ENCODE peak calls at places on chromosomes 12 and 14, in seven cellular contexts. One of them, this sample, is unnamed.

GRCh38 chr12:11397366-11397765 is 2.0 kb upstream of the PRB2 start:
- DNase-seq in right lobe of liver: no peak
- DNase-seq in HCT116: no peak
- DNase-seq in HL-60: peak; percentile 70
- DNase-seq in bronchial epithelial cell: no peak
- DNase-seq in MG63: no peak
- DNase-seq in A549: no peak
- DNase-seq in this sample: no peak

GRCh38 chr12:98418357-98419075 is 96.9 kb upstream of the TMPO start:
- DNase-seq in right lobe of liver: peak; percentile 67
- DNase-seq in HCT116: no peak
- DNase-seq in HL-60: no peak
- DNase-seq in bronchial epithelial cell: peak; percentile 90
- DNase-seq in MG63: peak; percentile 97
- DNase-seq in A549: peak; percentile 86
- DNase-seq in this sample: peak; percentile 97

GRCh38 chr12:6230321-6231110 is 30.3 kb downstream of the CD9 start:
- DNase-seq in right lobe of liver: peak; percentile 68
- DNase-seq in HCT116: no peak
- DNase-seq in HL-60: peak; percentile 96
- DNase-seq in bronchial epithelial cell: peak; percentile 69
- DNase-seq in MG63: no peak
- DNase-seq in A549: no peak
- DNase-seq in this sample: peak; percentile 61

GRCh38 chr12:31204995-31205582 is 120.9 kb downstream of the SINHCAF start:
- DNase-seq in right lobe of liver: no peak
- DNase-seq in HCT116: no peak
- DNase-seq in HL-60: no peak
- DNase-seq in bronchial epithelial cell: peak; percentile 97
- DNase-seq in MG63: no peak
- DNase-seq in A549: no peak
- DNase-seq in this sample: peak; percentile 65

GRCh38 chr14:60327447-60328331 is 78.7 kb downstream of the PPM1A start:
- DNase-seq in right lobe of liver: no peak
- DNase-seq in HCT116: no peak
- DNase-seq in HL-60: peak; percentile 17
- DNase-seq in bronchial epithelial cell: no peak
- DNase-seq in MG63: no peak
- DNase-seq in A549: peak; percentile 14
- DNase-seq in this sample: peak; percentile 16

GRCh38 chr12:60230103-60230502 is 634.3 kb downstream of the SLC16A7 start:
- DNase-seq in right lobe of liver: no peak
- DNase-seq in HCT116: no peak
- DNase-seq in HL-60: no peak
- DNase-seq in bronchial epithelial cell: peak; percentile 23
- DNase-seq in MG63: no peak
- DNase-seq in A549: no peak
- DNase-seq in this sample: no peak

GRCh38 chr14:55122441-55122986 is 6.5 kb upstream of the LGALS3 start:
- DNase-seq in right lobe of liver: no peak
- DNase-seq in HCT116: no peak
- DNase-seq in HL-60: no peak
- DNase-seq in bronchial epithelial cell: peak; percentile 53
- DNase-seq in MG63: peak; percentile 5
- DNase-seq in A549: no peak
- DNase-seq in this sample: peak; percentile 39

GRCh38 chr12:124853781-124854636 is 9.7 kb downstream of the SCARB1 start:
- DNase-seq in right lobe of liver: peak; percentile 78
- DNase-seq in HCT116: no peak
- DNase-seq in HL-60: no peak
- DNase-seq in bronchial epithelial cell: no peak
- DNase-seq in MG63: no peak
- DNase-seq in A549: no peak
- DNase-seq in this sample: no peak

GRCh38 chr12:118541945-118542344 is 165.6 kb downstream of the SUDS3 start:
- DNase-seq in right lobe of liver: no peak
- DNase-seq in HCT116: peak; percentile 15
- DNase-seq in HL-60: no peak
- DNase-seq in bronchial epithelial cell: no peak
- DNase-seq in MG63: no peak
- DNase-seq in A549: peak; percentile 34
- DNase-seq in this sample: no peak

GRCh38 chr12:124953689-124954405 is 35.1 kb downstream of the DHX37 start:
- DNase-seq in right lobe of liver: no peak
- DNase-seq in HCT116: no peak
- DNase-seq in HL-60: no peak
- DNase-seq in bronchial epithelial cell: no peak
- DNase-seq in MG63: no peak
- DNase-seq in A549: no peak
- DNase-seq in this sample: no peak

GRCh38 chr14:77307099-77307496 is 13.6 kb downstream of the POMT2 start:
- DNase-seq in right lobe of liver: no peak
- DNase-seq in HCT116: no peak
- DNase-seq in HL-60: no peak
- DNase-seq in bronchial epithelial cell: no peak
- DNase-seq in MG63: peak; percentile 27
- DNase-seq in A549: no peak
- DNase-seq in this sample: no peak

GRCh38 chr14:89307409-89307808 is 109.6 kb downstream of the FOXN3 start:
- DNase-seq in right lobe of liver: no peak
- DNase-seq in HCT116: no peak
- DNase-seq in HL-60: no peak
- DNase-seq in bronchial epithelial cell: no peak
- DNase-seq in MG63: no peak
- DNase-seq in A549: no peak
- DNase-seq in this sample: no peak
- H3K4me3 ChIP-seq in right lobe of liver: no peak overlapping the region
- H3K4me3 ChIP-seq in HCT116: no peak overlapping the region
- H3K4me3 ChIP-seq in HL-60: no peak overlapping the region
- H3K4me3 ChIP-seq in bronchial epithelial cell: no peak overlapping the region
- H3K4me3 ChIP-seq in MG63: no peak overlapping the region
- H3K4me3 ChIP-seq in A549: no peak overlapping the region
- H3K4me3 ChIP-seq in this sample: no peak overlapping the region

GRCh38 chr12:49263400-49263763 is 1.5 kb upstream of the TUBA1C start:
- DNase-seq in right lobe of liver: no peak
- DNase-seq in HCT116: no peak
- DNase-seq in HL-60: no peak
- DNase-seq in bronchial epithelial cell: no peak
- DNase-seq in MG63: no peak
- DNase-seq in A549: no peak
- DNase-seq in this sample: no peak
- H3K4me3 ChIP-seq in right lobe of liver: no peak overlapping the region
- H3K4me3 ChIP-seq in HCT116: peak overlapping the region; percentile 98
- H3K4me3 ChIP-seq in HL-60: peak overlapping the region; percentile 13
- H3K4me3 ChIP-seq in bronchial epithelial cell: no peak overlapping the region
- H3K4me3 ChIP-seq in MG63: peak overlapping the region; percentile 99
- H3K4me3 ChIP-seq in A549: peak overlapping the region; percentile 71
- H3K4me3 ChIP-seq in this sample: no peak overlapping the region

GRCh38 chr12:32502693-32503510 is 103.5 kb downstream of the FGD4 start:
- DNase-seq in right lobe of liver: peak; percentile 61
- DNase-seq in HCT116: no peak
- DNase-seq in HL-60: peak; percentile 75
- DNase-seq in bronchial epithelial cell: peak; percentile 71
- DNase-seq in MG63: peak; percentile 20
- DNase-seq in A549: no peak
- DNase-seq in this sample: peak; percentile 91

GRCh38 chr12:32504626-32505025 is 105.3 kb downstream of the FGD4 start:
- DNase-seq in right lobe of liver: no peak
- DNase-seq in HCT116: no peak
- DNase-seq in HL-60: no peak
- DNase-seq in bronchial epithelial cell: peak; percentile 90
- DNase-seq in MG63: no peak
- DNase-seq in A549: no peak
- DNase-seq in this sample: no peak

GRCh38 chr12:32507559-32508276 is 108.4 kb downstream of the FGD4 start:
- DNase-seq in right lobe of liver: no peak
- DNase-seq in HCT116: no peak
- DNase-seq in HL-60: peak; percentile 42
- DNase-seq in bronchial epithelial cell: no peak
- DNase-seq in MG63: no peak
- DNase-seq in A549: no peak
- DNase-seq in this sample: no peak

GRCh38 chr12:32505546-32505945 is 106.2 kb downstream of the FGD4 start:
- DNase-seq in right lobe of liver: no peak
- DNase-seq in HCT116: no peak
- DNase-seq in HL-60: no peak
- DNase-seq in bronchial epithelial cell: no peak
- DNase-seq in MG63: no peak
- DNase-seq in A549: no peak
- DNase-seq in this sample: no peak

DNA sequence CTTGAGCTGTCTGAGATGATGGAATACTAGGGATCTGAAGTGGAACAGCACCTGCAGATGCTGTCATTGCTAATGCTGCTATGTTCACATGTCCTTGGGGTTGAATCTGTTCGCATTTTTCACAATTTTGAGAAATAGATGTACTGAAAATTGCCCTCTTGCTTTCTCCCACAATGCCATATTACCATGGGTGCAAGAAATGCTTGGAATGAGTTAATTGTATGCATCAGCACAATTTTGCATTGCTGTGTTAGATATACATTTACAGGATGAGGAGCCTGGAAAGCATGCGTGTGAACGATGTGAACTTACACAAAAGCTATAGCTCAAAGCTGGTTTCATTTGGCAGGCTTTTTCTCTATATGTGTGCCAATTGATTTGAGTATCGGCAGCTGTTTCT is 105.7 kb downstream of the FGD4 start:
- DNase-seq in right lobe of liver: no peak
- DNase-seq in HCT116: no peak
- DNase-seq in HL-60: no peak
- DNase-seq in bronchial epithelial cell: peak; percentile 22
- DNase-seq in MG63: no peak
- DNase-seq in A549: no peak
- DNase-seq in this sample: no peak
- H3K4me3 ChIP-seq in right lobe of liver: no peak overlapping the region
- H3K4me3 ChIP-seq in HCT116: no peak overlapping the region
- H3K4me3 ChIP-seq in HL-60: no peak overlapping the region
- H3K4me3 ChIP-seq in bronchial epithelial cell: no peak overlapping the region
- H3K4me3 ChIP-seq in MG63: no peak overlapping the region
- H3K4me3 ChIP-seq in A549: no peak overlapping the region
- H3K4me3 ChIP-seq in this sample: no peak overlapping the region

DNA sequence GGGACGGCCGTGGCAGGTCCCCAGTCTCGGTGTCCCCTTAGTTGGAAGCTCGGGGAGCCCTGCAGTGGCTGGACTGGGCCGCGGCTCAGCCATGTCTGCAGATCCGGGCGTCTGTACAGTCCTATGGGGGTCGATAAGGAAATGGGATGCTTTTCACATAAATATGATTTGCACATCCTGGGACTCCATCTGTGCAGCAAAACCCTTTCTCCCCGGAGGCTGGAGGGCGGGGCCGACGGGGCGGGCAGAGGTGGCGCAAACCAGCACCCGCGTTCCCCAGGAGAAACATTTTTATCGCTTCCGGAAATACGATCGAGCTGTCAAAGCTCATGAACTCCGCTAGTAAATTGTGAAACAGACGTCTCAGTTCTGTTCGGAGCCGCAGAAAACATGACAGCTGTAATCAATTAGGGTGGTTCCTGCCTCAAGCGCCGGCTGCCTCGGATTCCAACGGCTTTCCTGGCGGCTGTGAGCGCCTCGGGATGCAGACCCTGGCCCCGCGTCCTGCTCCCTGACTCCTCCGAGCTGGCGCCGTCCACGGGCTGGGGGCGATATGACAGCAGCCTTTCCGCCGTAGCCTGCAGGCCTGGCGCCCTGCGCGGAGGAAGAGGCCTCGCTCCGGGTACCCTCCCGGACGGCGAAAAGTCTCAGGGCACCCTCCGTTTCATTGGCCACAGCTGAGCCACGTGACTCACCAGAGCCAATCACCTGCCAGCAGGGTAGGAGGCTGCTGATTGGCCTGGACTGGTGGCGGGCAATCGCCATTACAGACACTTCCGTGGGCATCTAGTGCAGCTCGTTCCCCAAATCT is 23.0 kb downstream of the DIO3 start:
- DNase-seq in right lobe of liver: peak; percentile 42
- DNase-seq in HCT116: no peak
- DNase-seq in HL-60: no peak
- DNase-seq in bronchial epithelial cell: no peak
- DNase-seq in MG63: peak; percentile 22
- DNase-seq in A549: no peak
- DNase-seq in this sample: no peak
- H3K4me3 ChIP-seq in right lobe of liver: no peak overlapping the region
- H3K4me3 ChIP-seq in HCT116: no peak overlapping the region
- H3K4me3 ChIP-seq in HL-60: no peak overlapping the region
- H3K4me3 ChIP-seq in bronchial epithelial cell: no peak overlapping the region
- H3K4me3 ChIP-seq in MG63: peak overlapping the region; percentile 18
- H3K4me3 ChIP-seq in A549: no peak overlapping the region
- H3K4me3 ChIP-seq in this sample: peak overlapping the region; percentile 11

GRCh38 chr12:94873368-94874085 is 130.0 kb downstream of the NDUFA12 start:
- DNase-seq in right lobe of liver: no peak
- DNase-seq in HCT116: no peak
- DNase-seq in HL-60: no peak
- DNase-seq in bronchial epithelial cell: no peak
- DNase-seq in MG63: peak; percentile 33
- DNase-seq in A549: no peak
- DNase-seq in this sample: no peak

GRCh38 chr12:94874986-94875312 is 128.5 kb downstream of the NDUFA12 start:
- DNase-seq in right lobe of liver: no peak
- DNase-seq in HCT116: no peak
- DNase-seq in HL-60: no peak
- DNase-seq in bronchial epithelial cell: peak; percentile 3
- DNase-seq in MG63: no peak
- DNase-seq in A549: no peak
- DNase-seq in this sample: no peak

GRCh38 chr12:94872007-94872653 is 131.4 kb downstream of the NDUFA12 start:
- DNase-seq in right lobe of liver: no peak
- DNase-seq in HCT116: no peak
- DNase-seq in HL-60: no peak
- DNase-seq in bronchial epithelial cell: peak; percentile 29
- DNase-seq in MG63: no peak
- DNase-seq in A549: no peak
- DNase-seq in this sample: no peak

GRCh38 chr12:94874086-94874985 is 129.2 kb downstream of the NDUFA12 start:
- DNase-seq in right lobe of liver: no peak
- DNase-seq in HCT116: no peak
- DNase-seq in HL-60: no peak
- DNase-seq in bronchial epithelial cell: no peak
- DNase-seq in MG63: no peak
- DNase-seq in A549: no peak
- DNase-seq in this sample: no peak

GRCh38 chr12:94872671-94873367 is 130.7 kb downstream of the NDUFA12 start:
- DNase-seq in right lobe of liver: no peak
- DNase-seq in HCT116: no peak
- DNase-seq in HL-60: no peak
- DNase-seq in bronchial epithelial cell: no peak
- DNase-seq in MG63: no peak
- DNase-seq in A549: no peak
- DNase-seq in this sample: no peak
- H3K4me3 ChIP-seq in right lobe of liver: peak overlapping the region; percentile 25
- H3K4me3 ChIP-seq in HCT116: peak overlapping the region; percentile 59
- H3K4me3 ChIP-seq in HL-60: no peak overlapping the region
- H3K4me3 ChIP-seq in bronchial epithelial cell: no peak overlapping the region
- H3K4me3 ChIP-seq in MG63: peak overlapping the region; percentile 20
- H3K4me3 ChIP-seq in A549: peak overlapping the region; percentile 63
- H3K4me3 ChIP-seq in this sample: no peak overlapping the region